ENCODE peak calls at places on chromosomes 4 and X, in five cellular contexts. K is GM12891, U is HepG2, I is GM12878, F is H1. C is an unnamed sample.

GRCh38 chrX:46601283-46601682 is 27.7 kb downstream of the CHST7 start:
- DNase-seq in F (no peak), K (no peak), U (no peak), I (no peak), C (no peak)

GRCh38 chrX:149837639-149838038 is 43.3 kb upstream of the MAGEA8 start:
- DNase-seq in U (no peak), F (no peak), I (peak; percentile 21), K (no peak), C (no peak)

GRCh38 chr4:153291562-153291961 is 52.9 kb upstream of the MND1 start:
- DNase-seq in I (no peak), K (no peak), U (no peak), F (no peak), C (no peak)

GRCh38 chrX:151871244-151871643 is 41.4 kb upstream of the MAGEA4 start:
- DNase-seq in U (peak; percentile 0), K (no peak), I (no peak), F (no peak), C (no peak)

GRCh38 chr4:2598661-2599654 is 62.5 kb downstream of the FAM193A start:
- DNase-seq in U (no peak), F (no peak), K (peak; percentile 51), I (peak; percentile 66), C (peak; percentile 50)

GRCh38 chr4:38673109-38673978 is 9.3 kb downstream of the KLF3 start:
- DNase-seq in F (no peak), I (no peak), K (no peak), U (peak; percentile 95), C (no peak)

GRCh38 chr4:111501946-111502345 is 643.3 kb upstream of the FAM241A start:
- DNase-seq in K (no peak), U (no peak), I (no peak), F (no peak), C (no peak)

GRCh38 chr4:32560306-32560705 is 1840.1 kb downstream of the PCDH7 start:
- DNase-seq in F (no peak), K (no peak), I (no peak), U (no peak), C (no peak)

GRCh38 chr4:185710487-185710995 is 101.5 kb downstream of the SORBS2 start:
- DNase-seq in I (no peak), U (no peak), K (no peak), F (no peak), C (no peak)

GRCh38 chrX:107654778-107655761 is 26.8 kb downstream of the PRPS1 start:
- DNase-seq in I (no peak), K (no peak), F (peak; percentile 50), U (peak; percentile 33), C (no peak)

GRCh38 chr4:48633657-48634056 is 143.6 kb downstream of the ZAR1 start:
- DNase-seq in K (no peak), U (no peak), I (no peak), F (no peak), C (no peak)

GRCh38 chrX:1111543-1112300 is 100.7 kb downstream of the CRLF2 start:
- DNase-seq in U (no peak), I (no peak), F (peak; percentile 70), K (no peak), C (no peak)

GRCh38 chrX:43735957-43736356 is 79.9 kb downstream of the MAOA start:
- DNase-seq in I (no peak), K (no peak), F (no peak), U (no peak), C (no peak)

GRCh38 chr4:179325181-179325580 is 1882.9 kb upstream of the AGA start:
- DNase-seq in K (no peak), I (no peak), U (no peak), F (no peak), C (no peak)

GRCh38 chrX:3244955-3245354 is 101.5 kb downstream of the MXRA5 start:
- DNase-seq in U (no peak), K (no peak), F (no peak), I (no peak), C (no peak)

GRCh38 chr4:145178740-145179139 is 1.6 kb downstream of the OTUD4 start:
- DNase-seq in F (no peak), U (no peak), I (no peak), K (no peak), C (no peak)

GRCh38 chr4:185573651-185574199 is 38.4 kb upstream of the PDLIM3 start:
- DNase-seq in U (peak; percentile 58), I (no peak), F (no peak), K (no peak), C (no peak)

DNA sequence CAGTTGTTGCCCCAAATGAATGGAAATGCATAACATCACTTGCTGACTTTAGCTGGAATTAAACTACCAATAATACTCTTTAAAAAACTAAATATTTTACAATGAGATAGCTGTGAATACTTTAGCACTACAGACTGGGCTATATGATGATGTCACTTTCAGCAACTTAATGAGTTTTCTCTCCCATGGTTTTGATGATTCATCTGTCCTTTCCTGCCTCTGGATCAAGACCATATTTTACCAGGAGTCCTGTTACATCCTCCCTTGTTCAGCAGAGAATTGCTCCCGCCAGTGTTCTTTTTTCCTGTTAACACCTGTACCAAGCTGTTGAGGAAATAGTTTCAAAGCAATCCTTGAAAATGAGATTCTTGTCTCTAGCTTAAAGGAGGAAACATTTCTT is 543.0 kb downstream of the SPRY1 start:
- DNase-seq in U (no peak), I (no peak), K (no peak), F (no peak), C (no peak)
- TF ChIP-seq POLR2AphosphoS5 in U (no peak), I (no peak), K (no peak), F (no peak), C (no peak)

GRCh38 chrX:35046646-35047231 is 104.1 kb downstream of the FAM47B start:
- DNase-seq in K (no peak), U (no peak), F (no peak), I (no peak), C (no peak)

DNA sequence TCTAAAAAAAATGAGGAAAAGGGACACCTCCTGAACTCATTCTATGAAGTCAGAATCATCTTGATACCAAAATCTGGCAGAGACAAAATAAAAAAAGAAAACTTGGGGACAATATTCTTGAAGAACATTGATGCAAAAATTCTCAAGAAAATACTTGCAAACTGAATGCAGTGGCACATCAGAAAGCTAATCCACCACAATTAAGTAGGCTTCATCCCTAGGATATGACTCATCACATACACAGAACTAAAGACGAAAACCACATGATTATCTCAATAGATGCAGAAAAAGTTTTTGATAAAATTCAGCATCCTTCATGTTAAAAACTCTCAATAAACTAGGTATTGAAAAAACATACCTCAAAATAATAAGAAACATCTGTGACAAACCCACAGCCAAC is 98.3 kb downstream of the FAM47B start:
- DNase-seq in K (no peak), F (no peak), U (no peak), I (no peak), C (no peak)
- TF ChIP-seq TAF1 in K (no peak), F (no peak), U (no peak), I (no peak), C (no peak)

GRCh38 chrX:16946361-16946964 is at the start of gene REPS2:
- DNase-seq in I (no peak), K (peak; percentile 71), U (peak; percentile 41), F (peak; percentile 49), C (peak; percentile 65)
- TF ChIP-seq POLR2A in I (no peak), K (no peak), U (no peak), F (no peak), C (no peak)

GRCh38 chr4:42205551-42205950 is 53.1 kb upstream of the BEND4 start:
- DNase-seq in I (no peak), U (no peak), K (no peak), F (no peak), C (no peak)
- TF ChIP-seq POLR2AphosphoS5 in I (no peak), U (no peak), K (no peak), F (no peak), C (no peak)

GRCh38 chr4:181261279-181261678 is 981.9 kb upstream of the TENM3 start:
- DNase-seq in K (no peak), U (no peak), F (no peak), I (no peak), C (no peak)
- TF ChIP-seq TAF1 in K (no peak), U (no peak), F (no peak), I (no peak), C (no peak)

GRCh38 chr4:127880764-127881564 is at the start of gene PLK4:
- DNase-seq in I (peak; percentile 90), K (peak; percentile 76), U (peak; percentile 91), F (peak; percentile 96), C (peak; percentile 74)
- TF ChIP-seq POLR2A in I (peak; percentile 86), K (peak; percentile 45), U (peak; percentile 24), F (peak; percentile 92), C (peak; percentile 81)

C was measured in GM12892.